ENCODE peak calls at places on chromosomes 3 and 15, in seven cellular contexts. U, Y, J, A, Q, P and F are unnamed samples.

GRCh38 chr3:183641875-183642274 is 6.5 kb downstream of the KLHL24 start:
- DNase-seq in U (no peak), Y (no peak), J (no peak), A (no peak), Q (no peak), P (no peak), F (no peak)

GRCh38 chr3:19757773-19758172 is 176.2 kb downstream of the EFHB start:
- DNase-seq in U (peak), Y (no peak), J (peak), A (no peak), Q (no peak), P (no peak), F (no peak)

GRCh38 chr3:66803206-66803605 is 194.9 kb upstream of the KBTBD8 start:
- DNase-seq in U (no peak), Y (no peak), J (no peak), A (peak), Q (peak), P (no peak), F (no peak)

GRCh38 chr3:149368201-149368849 is 9.1 kb downstream of the TM4SF1 start:
- DNase-seq in U (peak), Y (no peak), J (peak), A (peak), Q (no peak), P (peak), F (peak)

GRCh38 chr15:23859008-23859407 is 171.9 kb upstream of the NDN start:
- DNase-seq in U (no peak), Y (no peak), J (no peak), A (no peak), Q (no peak), P (no peak), F (no peak)

GRCh38 chr3:81709606-81710005 is 51.8 kb downstream of the GBE1 start:
- DNase-seq in U (no peak), Y (no peak), J (no peak), A (no peak), Q (no peak), P (no peak), F (no peak)

GRCh38 chr15:100602064-100602821 is at the start of the genes ASB7 and LINS1:
- DNase-seq in U (peak), Y (peak), J (peak), A (peak), Q (peak), P (peak), F (peak)

GRCh38 chr3:12476238-12476897 is 7.9 kb upstream of the TSEN2 start:
- DNase-seq in U (peak), Y (no peak), J (peak), A (peak), Q (no peak), P (no peak), F (peak)

GRCh38 chr3:128404276-128405062 is 62.2 kb downstream of the DNAJB8 start:
- DNase-seq in U (no peak), Y (no peak), J (no peak), A (no peak), Q (no peak), P (no peak), F (no peak)

GRCh38 chr3:192833177-192833890 is 84.3 kb downstream of the MB21D2 start:
- DNase-seq in U (peak), Y (no peak), J (peak), A (peak), Q (no peak), P (no peak), F (peak)

GRCh38 chr3:42764561-42765295 is 8.3 kb downstream of the CCDC13 start:
- DNase-seq in U (no peak), Y (no peak), J (no peak), A (no peak), Q (no peak), P (no peak), F (no peak)

GRCh38 chr15:33013827-33014445 is 180.6 kb downstream of the FMN1 start:
- DNase-seq in U (peak), Y (peak), J (peak), A (peak), Q (no peak), P (peak), F (peak)

GRCh38 chr3:123373535-123373987 is 75.3 kb downstream of the ADCY5 start:
- DNase-seq in U (peak), Y (no peak), J (no peak), A (no peak), Q (no peak), P (no peak), F (no peak)

GRCh38 chr3:186519021-186519658 is 25.0 kb downstream of the CRYGS start:
- DNase-seq in U (no peak), Y (no peak), J (no peak), A (no peak), Q (no peak), P (no peak), F (no peak)

GRCh38 chr3:39590776-39591175 is 123.3 kb downstream of the MOBP start:
- DNase-seq in U (no peak), Y (no peak), J (no peak), A (no peak), Q (no peak), P (no peak), F (no peak)

GRCh38 chr3:42690766-42691680 is 5.7 kb downstream of the KLHL40 start:
- DNase-seq in U (peak), Y (no peak), J (no peak), A (no peak), Q (peak), P (no peak), F (no peak)

GRCh38 chr15:51051776-51052175 is 42.9 kb downstream of the TNFAIP8L3 start:
- DNase-seq in U (peak), Y (no peak), J (no peak), A (no peak), Q (peak), P (no peak), F (no peak)

GRCh38 chr15:78148392-78149067 is 632 bp upstream of the IDH3A start:
- DNase-seq in U (no peak), Y (no peak), J (no peak), A (no peak), Q (no peak), P (no peak), F (peak)

GRCh38 chr3:4742359-4742758 is 236.9 kb upstream of the BHLHE40 start:
- DNase-seq in U (no peak), Y (no peak), J (no peak), A (peak), Q (no peak), P (no peak), F (no peak)

GRCh38 chr3:14142567-14143270 is 17.9 kb downstream of the TMEM43 start:
- DNase-seq in U (peak), Y (no peak), J (peak), A (no peak), Q (no peak), P (no peak), F (no peak)

GRCh38 chr3:65575376-65575840 is 463.3 kb downstream of the MAGI1 start:
- DNase-seq in U (peak), Y (peak), J (peak), A (peak), Q (no peak), P (peak), F (peak)

GRCh38 chr15:66249623-66250174 is 3.9 kb downstream of the MEGF11 start:
- DNase-seq in U (no peak), Y (no peak), J (no peak), A (no peak), Q (no peak), P (no peak), F (no peak)

GRCh38 chr15:28260722-28261121 is 61.3 kb downstream of the HERC2 start:
- DNase-seq in U (no peak), Y (no peak), J (no peak), A (peak), Q (no peak), P (no peak), F (no peak)

GRCh38 chr3:106552401-106553043 is 683.7 kb upstream of the CBLB start:
- DNase-seq in U (no peak), Y (no peak), J (no peak), A (no peak), Q (no peak), P (no peak), F (peak)

GRCh38 chr15:101187820-101188516 is 63.9 kb downstream of the CHSY1 start:
- DNase-seq in U (no peak), Y (no peak), J (no peak), A (peak), Q (no peak), P (no peak), F (peak)

GRCh38 chr15:75902129-75902557 is 1.5 kb upstream of the FBXO22 start:
- DNase-seq in U (no peak), Y (no peak), J (no peak), A (no peak), Q (no peak), P (no peak), F (peak)

GRCh38 chr3:44032487-44032886 is 209.2 kb upstream of the TOPAZ1 start:
- DNase-seq in U (no peak), Y (no peak), J (no peak), A (no peak), Q (no peak), P (no peak), F (no peak)

GRCh38 chr3:44033123-44033522 is 208.6 kb upstream of the TOPAZ1 start:
- DNase-seq in U (no peak), Y (no peak), J (no peak), A (no peak), Q (no peak), P (no peak), F (no peak)

GRCh38 chr3:44031387-44032380 is 210.0 kb upstream of the TOPAZ1 start:
- DNase-seq in U (no peak), Y (no peak), J (no peak), A (no peak), Q (no peak), P (no peak), F (no peak)

GRCh38 chr3:44029100-44029499 is 212.6 kb upstream of the TOPAZ1 start:
- DNase-seq in U (no peak), Y (no peak), J (no peak), A (no peak), Q (no peak), P (no peak), F (no peak)

GRCh38 chr3:44030690-44031344 is 210.9 kb upstream of the TOPAZ1 start:
- DNase-seq in U (no peak), Y (no peak), J (no peak), A (no peak), Q (no peak), P (no peak), F (no peak)
- H3K4me3 ChIP-seq in U (no peak), Y (no peak), J (no peak), A (no peak), Q (no peak), P (no peak), F (no peak)

DNA sequence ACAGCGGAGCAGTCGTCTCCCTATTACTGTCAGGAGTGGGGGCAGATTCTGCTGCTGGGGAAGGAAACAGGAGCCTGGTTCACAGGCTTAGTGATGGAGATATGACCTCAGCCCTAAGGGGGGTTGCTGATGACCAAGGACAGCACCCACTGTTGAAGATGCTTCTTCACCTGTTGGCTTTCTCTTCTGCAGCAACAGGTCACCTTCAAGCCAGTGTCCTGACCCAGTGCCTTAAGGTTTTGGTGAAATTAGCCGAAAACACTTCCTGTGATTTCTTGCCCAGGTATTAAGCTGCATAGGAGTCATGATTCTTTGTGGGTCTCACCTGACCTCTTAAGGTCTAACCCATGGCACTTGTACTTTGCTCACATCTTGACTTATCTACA is 14.0 kb downstream of the ATRIP start:
- DNase-seq in U (no peak), Y (no peak), J (no peak), A (no peak), Q (no peak), P (no peak), F (no peak)
- TF ChIP-seq CTCF in U (no peak), Y (no peak), J (no peak), A (no peak), Q (no peak), P (no peak), F (no peak)

GRCh38 chr3:15636028-15636709 is 34.6 kb downstream of the BTD start:
- DNase-seq in U (peak), Y (no peak), J (peak), A (peak), Q (no peak), P (no peak), F (peak)
- H3K4me3 ChIP-seq in U (no peak), Y (no peak), J (no peak), A (no peak), Q (no peak), P (no peak), F (no peak)

GRCh38 chr15:30921106-30921505 is 17.4 kb downstream of the FAN1 start:
- DNase-seq in U (no peak), Y (no peak), J (no peak), A (no peak), Q (no peak), P (no peak), F (no peak)
- TF ChIP-seq CTCF in U (no peak), Y (no peak), J (no peak), A (no peak), Q (no peak), P (no peak), F (no peak)

DNA sequence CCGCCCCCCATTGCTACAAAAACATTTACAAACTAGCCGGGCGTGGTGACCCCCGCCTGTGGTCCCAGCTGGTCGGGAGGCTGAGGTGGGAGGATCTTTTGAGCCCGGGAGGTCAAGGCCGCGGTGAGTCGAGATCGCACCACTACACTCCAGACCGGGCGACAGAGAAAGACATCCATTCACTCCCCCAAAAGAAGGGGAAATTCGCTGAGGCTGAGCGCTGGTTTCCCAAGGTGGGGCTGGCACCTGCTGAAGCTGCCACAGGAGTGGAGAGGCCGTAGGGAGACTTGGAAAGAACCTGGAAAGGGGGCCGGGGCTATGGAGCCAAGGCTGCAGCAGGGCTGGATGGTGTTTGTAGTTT is 735 bp upstream of the CRTC3 start:
- DNase-seq in U (no peak), Y (no peak), J (no peak), A (no peak), Q (no peak), P (no peak), F (no peak)
- H3K4me3 ChIP-seq in U (peak), Y (peak), J (peak), A (no peak), Q (peak), P (peak), F (peak)

GRCh38 chr15:68691667-68692066 is 112.9 kb downstream of the CORO2B start:
- DNase-seq in U (peak), Y (no peak), J (no peak), A (no peak), Q (no peak), P (no peak), F (no peak)
- TF ChIP-seq CTCF in U (no peak), Y (no peak), J (no peak), A (no peak), Q (no peak), P (no peak), F (no peak)

GRCh38 chr3:86986666-86987420 is 4.1 kb downstream of the VGLL3 start:
- DNase-seq in U (peak), Y (no peak), J (peak), A (no peak), Q (no peak), P (no peak), F (peak)

GRCh38 chr3:86984271-86984670 is 6.7 kb downstream of the VGLL3 start:
- DNase-seq in U (no peak), Y (no peak), J (no peak), A (no peak), Q (no peak), P (no peak), F (no peak)

GRCh38 chr3:86987421-86987715 is 3.6 kb downstream of the VGLL3 start:
- DNase-seq in U (no peak), Y (no peak), J (no peak), A (no peak), Q (no peak), P (no peak), F (no peak)

GRCh38 chr3:86985427-86985826 is 5.5 kb downstream of the VGLL3 start:
- DNase-seq in U (no peak), Y (no peak), J (no peak), A (no peak), Q (no peak), P (no peak), F (peak)

GRCh38 chr3:86982883-86983282 is 8.1 kb downstream of the VGLL3 start:
- DNase-seq in U (no peak), Y (no peak), J (no peak), A (no peak), Q (no peak), P (no peak), F (peak)
- H3K4me3 ChIP-seq in U (no peak), Y (no peak), J (no peak), A (no peak), Q (no peak), P (no peak), F (no peak)

GRCh38 chr15:44584162-44584749 is 47.3 kb downstream of the EIF3J start:
- DNase-seq in U (peak), Y (no peak), J (peak), A (peak), Q (peak), P (peak), F (peak)
- TF ChIP-seq CTCF in U (peak), Y (peak), J (peak), A (peak), Q (no peak), P (peak), F (peak)

DNA sequence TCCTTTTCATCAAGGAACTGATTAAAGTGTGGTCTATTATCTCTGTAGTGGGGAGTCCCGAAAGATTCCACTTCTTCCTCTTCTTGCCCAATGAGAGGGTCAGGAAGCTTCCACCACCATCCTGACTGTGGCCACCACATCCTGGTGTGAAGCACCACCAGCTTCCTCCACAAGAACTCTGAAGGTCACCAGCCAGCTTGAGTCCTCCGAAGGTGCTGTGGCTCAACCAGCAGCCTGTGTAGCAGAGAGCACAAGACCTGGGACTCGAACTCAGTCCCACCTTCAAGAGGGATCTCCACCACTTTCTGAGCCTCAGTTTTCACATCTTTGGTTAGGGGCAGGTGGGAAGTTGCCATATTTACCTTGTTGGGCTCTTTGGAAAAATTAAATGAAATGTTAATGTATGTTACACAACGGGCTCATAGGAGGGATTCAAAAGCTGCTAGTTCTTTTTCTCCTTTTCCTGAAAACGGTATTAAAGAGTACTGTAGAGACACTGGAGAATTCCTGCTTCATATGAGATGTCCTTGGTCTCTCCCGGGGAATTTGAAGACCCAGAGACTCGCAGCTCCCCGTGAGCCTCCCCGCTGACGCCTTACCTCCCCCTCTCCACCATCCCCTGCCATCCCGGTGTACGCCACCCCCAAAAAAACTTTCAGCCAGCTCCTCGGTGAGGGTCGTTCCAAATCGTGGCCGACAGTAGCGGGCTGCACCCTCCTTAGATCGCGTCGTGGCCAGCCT is 816 bp upstream of the ACAN start:
- DNase-seq in U (no peak), Y (no peak), J (no peak), A (no peak), Q (no peak), P (no peak), F (no peak)
- H3K4me3 ChIP-seq in U (no peak), Y (no peak), J (no peak), A (no peak), Q (peak), P (no peak), F (no peak)